ENCODE peak calls at places on chromosomes 4 and X, in nine cellular contexts. T is EH; D is stimulated activated CD4-positive, alpha-beta T cell treated with anti-CD3 and anti-CD28 coated beads, TNF-alpha, amount 100 ng/mL, for 48 hours; M is M059J; E is DMS 273 treated with DMSO at 0.1 percent for 48 hours; X is GM12865; P is NB4; I is ovary; G is GM13976. L is an unnamed sample.

GRCh38 chr4:171648926-171649325 is 164.3 kb upstream of the GALNTL6 start:
- DNase-seq in M (no peak), P (no peak), D (no peak), E (no peak), I (no peak), G (no peak), X (no peak), T (no peak), L (no peak)

GRCh38 chr4:66906314-66906713 is 639.0 kb downstream of the CENPC start:
- DNase-seq in I (no peak), G (no peak), P (no peak), T (no peak), D (no peak), E (peak), M (peak), X (no peak), L (no peak)

GRCh38 chr4:53507671-53508286 is 83.5 kb downstream of the LNX1 start:
- DNase-seq in E (no peak), I (no peak), M (peak), T (peak), D (no peak), P (no peak), X (peak), G (no peak), L (no peak)

GRCh38 chr4:14842964-14843630 is 159.2 kb upstream of the CPEB2 start:
- DNase-seq in T (no peak), P (no peak), M (no peak), E (no peak), D (no peak), I (no peak), G (no peak), X (no peak), L (no peak)

GRCh38 chr4:121154103-121154515 is 10.0 kb downstream of the TNIP3 start:
- DNase-seq in E (no peak), G (peak), T (no peak), X (peak), P (peak), D (no peak), I (no peak), M (no peak), L (no peak)

GRCh38 chr4:184163813-184164212 is 53.9 kb downstream of the ENPP6 start:
- DNase-seq in X (peak), E (peak), D (no peak), T (peak), I (no peak), P (peak), G (peak), M (peak), L (no peak)

GRCh38 chrX:149871940-149872339 is 9.0 kb upstream of the MAGEA8 start:
- DNase-seq in E (no peak), T (peak), G (peak), M (peak), X (peak), P (peak), I (no peak), D (peak), L (no peak)

GRCh38 chr4:76762136-76763130 is 135.5 kb downstream of the SOWAHB start:
- DNase-seq in T (no peak), D (no peak), I (no peak), X (no peak), G (no peak), E (no peak), M (no peak), P (no peak), L (no peak)

GRCh38 chrX:55787727-55788126 is 70.2 kb downstream of the RRAGB start:
- DNase-seq in G (no peak), T (no peak), P (no peak), X (no peak), E (no peak), D (no peak), I (no peak), M (no peak), L (no peak)